ENCODE peak calls at places on chromosome 5, in seven cellular contexts. One of them, this sample, is unnamed.

GRCh38 chr5:79512692-79513518 is 1.0 kb downstream of the HOMER1 start:
- DNase-seq in colonic mucosa: no peak
- DNase-seq in SK-N-DZ: no peak
- DNase-seq in astrocyte: no peak
- DNase-seq in suprapubic skin: no peak
- DNase-seq in stimulated activated CD4-positive, alpha-beta T cell treated with anti-CD3 and anti-CD28 coated beads, Interleukin-15, amount 100 ng/mL, for 1 hour: peak; percentile 2
- DNase-seq in iPS-NIHi11: no peak
- DNase-seq in this sample: no peak

GRCh38 chr5:167877924-167878323 is 413.5 kb upstream of the WWC1 start:
- DNase-seq in colonic mucosa: no peak
- DNase-seq in SK-N-DZ: peak; percentile 55
- DNase-seq in astrocyte: no peak
- DNase-seq in suprapubic skin: no peak
- DNase-seq in stimulated activated CD4-positive, alpha-beta T cell treated with anti-CD3 and anti-CD28 coated beads, Interleukin-15, amount 100 ng/mL, for 1 hour: no peak
- DNase-seq in iPS-NIHi11: no peak
- DNase-seq in this sample: no peak

GRCh38 chr5:443239-444151 is 519 bp downstream of the EXOC3 start:
- DNase-seq in colonic mucosa: peak; percentile 34
- DNase-seq in SK-N-DZ: no peak
- DNase-seq in astrocyte: no peak
- DNase-seq in suprapubic skin: peak; percentile 74
- DNase-seq in stimulated activated CD4-positive, alpha-beta T cell treated with anti-CD3 and anti-CD28 coated beads, Interleukin-15, amount 100 ng/mL, for 1 hour: peak; percentile 25
- DNase-seq in iPS-NIHi11: no peak
- DNase-seq in this sample: no peak

GRCh38 chr5:15695171-15695676 is 195.2 kb downstream of the FBXL7 start:
- DNase-seq in colonic mucosa: no peak
- DNase-seq in SK-N-DZ: no peak
- DNase-seq in astrocyte: peak; percentile 69
- DNase-seq in suprapubic skin: no peak
- DNase-seq in stimulated activated CD4-positive, alpha-beta T cell treated with anti-CD3 and anti-CD28 coated beads, Interleukin-15, amount 100 ng/mL, for 1 hour: no peak
- DNase-seq in iPS-NIHi11: no peak
- DNase-seq in this sample: no peak

GRCh38 chr5:175678074-175678473 is 20.2 kb downstream of the HRH2 start:
- DNase-seq in colonic mucosa: no peak
- DNase-seq in SK-N-DZ: no peak
- DNase-seq in astrocyte: no peak
- DNase-seq in suprapubic skin: no peak
- DNase-seq in stimulated activated CD4-positive, alpha-beta T cell treated with anti-CD3 and anti-CD28 coated beads, Interleukin-15, amount 100 ng/mL, for 1 hour: no peak
- DNase-seq in iPS-NIHi11: no peak
- DNase-seq in this sample: no peak

GRCh38 chr5:157603333-157604190 is 28.0 kb upstream of the ADAM19 start:
- DNase-seq in colonic mucosa: no peak
- DNase-seq in SK-N-DZ: no peak
- DNase-seq in astrocyte: peak; percentile 96
- DNase-seq in suprapubic skin: no peak
- DNase-seq in stimulated activated CD4-positive, alpha-beta T cell treated with anti-CD3 and anti-CD28 coated beads, Interleukin-15, amount 100 ng/mL, for 1 hour: peak; percentile 25
- DNase-seq in iPS-NIHi11: no peak
- DNase-seq in this sample: no peak

GRCh38 chr5:53035868-53036381 is 46.8 kb downstream of the ITGA2 start:
- DNase-seq in colonic mucosa: no peak
- DNase-seq in SK-N-DZ: no peak
- DNase-seq in astrocyte: peak; percentile 49
- DNase-seq in suprapubic skin: no peak
- DNase-seq in stimulated activated CD4-positive, alpha-beta T cell treated with anti-CD3 and anti-CD28 coated beads, Interleukin-15, amount 100 ng/mL, for 1 hour: no peak
- DNase-seq in iPS-NIHi11: peak; percentile 46
- DNase-seq in this sample: no peak

GRCh38 chr5:131303537-131303936 is 39.7 kb downstream of the CDC42SE2 start:
- DNase-seq in colonic mucosa: no peak
- DNase-seq in SK-N-DZ: no peak
- DNase-seq in astrocyte: peak; percentile 63
- DNase-seq in suprapubic skin: no peak
- DNase-seq in stimulated activated CD4-positive, alpha-beta T cell treated with anti-CD3 and anti-CD28 coated beads, Interleukin-15, amount 100 ng/mL, for 1 hour: no peak
- DNase-seq in iPS-NIHi11: no peak
- DNase-seq in this sample: no peak

GRCh38 chr5:6573651-6574101 is 59.2 kb downstream of the NSUN2 start:
- DNase-seq in colonic mucosa: no peak
- DNase-seq in SK-N-DZ: no peak
- DNase-seq in astrocyte: no peak
- DNase-seq in suprapubic skin: peak; percentile 67
- DNase-seq in stimulated activated CD4-positive, alpha-beta T cell treated with anti-CD3 and anti-CD28 coated beads, Interleukin-15, amount 100 ng/mL, for 1 hour: no peak
- DNase-seq in iPS-NIHi11: no peak
- DNase-seq in this sample: no peak

This sample was measured in cortex of kidney.